ENCODE peak calls at places on chromosomes 3 and 15, in four cellular contexts. L, M, E and H are unnamed samples.

GRCh38 chr3:5090197-5090596 is 31.9 kb upstream of the ARL8B start:
- DNase-seq in L (no peak), M (no peak), E (no peak), H (no peak)

GRCh38 chr15:53716909-53717878 is 42.3 kb downstream of the WDR72 start:
- DNase-seq in L (no peak), M (no peak), E (no peak), H (no peak)

GRCh38 chr3:71271616-71272015 is 311.9 kb downstream of the FOXP1 start:
- DNase-seq in L (no peak), M (no peak), E (no peak), H (no peak)

GRCh38 chr3:35042210-35042960 is 596.9 kb upstream of the ARPP21 start:
- DNase-seq in L (no peak), M (no peak), E (no peak), H (no peak)

GRCh38 chr15:64813075-64813474 is 12.4 kb downstream of the PIF1 start:
- DNase-seq in L (no peak), M (peak; percentile 44), E (no peak), H (no peak)

GRCh38 chr3:52055537-52056351 is 627 bp downstream of the DUSP7 start:
- DNase-seq in L (no peak), M (peak; percentile 71), E (peak; percentile 75), H (peak; percentile 77)

GRCh38 chr3:121542924-121543323 is 2.9 kb downstream of the POLQ start:
- DNase-seq in L (no peak), M (no peak), E (no peak), H (no peak)

GRCh38 chr3:127775398-127776109 is 46.8 kb downstream of the MGLL start:
- DNase-seq in L (no peak), M (no peak), E (peak; percentile 56), H (no peak)

GRCh38 chr15:31459011-31459748 is 132.5 kb downstream of the KLF13 start:
- DNase-seq in L (no peak), M (no peak), E (no peak), H (no peak)

GRCh38 chr15:29695486-29696167 is 126.6 kb downstream of the TJP1 start:
- DNase-seq in L (no peak), M (no peak), E (no peak), H (no peak)

GRCh38 chr3:196519738-196520122 is 4.6 kb upstream of the SMCO1 start:
- DNase-seq in L (no peak), M (no peak), E (no peak), H (peak; percentile 20)

GRCh38 chr3:168093790-168094189 is 1.9 kb downstream of the GOLIM4 start:
- DNase-seq in L (no peak), M (no peak), E (no peak), H (no peak)

GRCh38 chr3:53820756-53821580 is 25.3 kb downstream of the CHDH start:
- DNase-seq in L (peak; percentile 61), M (no peak), E (no peak), H (no peak)

GRCh38 chr3:65146149-65146548 is 458.3 kb upstream of the ADAMTS9 start:
- DNase-seq in L (no peak), M (peak; percentile 84), E (no peak), H (no peak)

GRCh38 chr15:56243117-56243773 is 434 bp downstream of the RFX7 start:
- DNase-seq in L (peak; percentile 72), M (peak; percentile 71), E (peak; percentile 57), H (peak; percentile 56)

GRCh38 chr15:70535071-70535954 is 228.0 kb downstream of the UACA start:
- DNase-seq in L (peak; percentile 58), M (no peak), E (no peak), H (peak; percentile 11)

GRCh38 chr15:37783290-37783689 is 151.2 kb upstream of the TMCO5A start:
- DNase-seq in L (no peak), M (no peak), E (no peak), H (no peak)

GRCh38 chr3:133575121-133575520 is 1.6 kb downstream of the CDV3 start:
- DNase-seq in L (no peak), M (no peak), E (no peak), H (peak; percentile 54)

GRCh38 chr3:47054414-47054813 is 74.9 kb downstream of the NBEAL2 start:
- DNase-seq in L (no peak), M (no peak), E (no peak), H (no peak)

GRCh38 chr3:151318946-151319345 is 2.3 kb upstream of the GPR87 start:
- DNase-seq in L (no peak), M (no peak), E (no peak), H (no peak)

GRCh38 chr3:114756506-114757279 is 390.4 kb downstream of the ZBTB20 start:
- DNase-seq in L (no peak), M (no peak), E (no peak), H (no peak)

GRCh38 chr3:194449913-194450312 is 36.9 kb downstream of the ATP13A3 start:
- DNase-seq in L (no peak), M (no peak), E (no peak), H (no peak)

GRCh38 chr3:175989161-175989560 is 1130.0 kb downstream of the NAALADL2 start:
- DNase-seq in L (no peak), M (peak; percentile 17), E (no peak), H (no peak)

GRCh38 chr3:11534783-11535081 is 109.0 kb downstream of the VGLL4 start:
- DNase-seq in L (no peak), M (no peak), E (no peak), H (no peak)

GRCh38 chr15:60091150-60091549 is 87.0 kb downstream of the FOXB1 start:
- DNase-seq in L (no peak), M (no peak), E (no peak), H (no peak)

GRCh38 chr15:73985101-73985873 is 6.8 kb downstream of the STOML1 start:
- DNase-seq in L (no peak), M (no peak), E (no peak), H (no peak)
- H3K27ac ChIP-seq in L (peak overlapping the region; percentile 94), M (no peak overlapping the region), E (peak overlapping the region; percentile 1), H (no peak overlapping the region)

GRCh38 chr15:77185242-77185785 is 114.4 kb upstream of the TSPAN3 start:
- DNase-seq in L (no peak), M (no peak), E (no peak), H (no peak)

GRCh38 chr15:77192451-77192850 is 121.5 kb upstream of the TSPAN3 start:
- DNase-seq in L (no peak), M (no peak), E (no peak), H (no peak)

GRCh38 chr15:77191230-77191834 is 120.4 kb upstream of the TSPAN3 start:
- DNase-seq in L (no peak), M (no peak), E (no peak), H (no peak)

GRCh38 chr15:77186518-77187095 is 115.7 kb upstream of the TSPAN3 start:
- DNase-seq in L (no peak), M (no peak), E (no peak), H (no peak)

GRCh38 chr15:77187751-77188464 is 117.0 kb upstream of the TSPAN3 start:
- DNase-seq in L (no peak), M (no peak), E (no peak), H (no peak)
- H3K27ac ChIP-seq in L (peak overlapping the region; percentile 71), M (no peak overlapping the region), E (peak overlapping the region; percentile 57), H (no peak overlapping the region)

DNA sequence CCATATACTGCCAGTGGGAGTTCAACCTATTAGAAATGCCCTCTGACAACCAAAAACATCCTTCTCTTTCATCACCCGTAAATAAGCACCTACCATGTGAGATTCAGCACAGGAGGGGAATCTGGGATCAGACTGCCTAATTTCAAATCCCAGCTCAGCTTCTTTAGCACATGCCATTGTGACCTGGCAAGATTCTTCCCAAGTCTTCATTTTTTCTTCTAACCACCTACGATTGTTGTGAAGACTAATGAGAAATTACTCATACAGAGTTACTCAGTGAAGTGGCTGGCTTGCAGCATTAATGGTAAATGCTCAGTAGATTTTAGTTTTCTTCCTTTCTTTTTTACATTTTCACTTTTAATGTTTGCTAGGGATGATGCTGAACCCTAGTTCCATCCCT is 176.7 kb downstream of the PDZRN3 start:
- DNase-seq in L (no peak), M (no peak), E (no peak), H (no peak)
- H3K27ac ChIP-seq in L (no peak overlapping the region), M (no peak overlapping the region), E (no peak overlapping the region), H (no peak overlapping the region)

GRCh38 chr3:25584011-25584789 is 80.5 kb downstream of the TOP2B start:
- DNase-seq in L (no peak), M (no peak), E (no peak), H (no peak)
- H3K27ac ChIP-seq in L (no peak overlapping the region), M (no peak overlapping the region), E (no peak overlapping the region), H (no peak overlapping the region)